ENCODE peak calls at places on chromosome 9, in five cellular contexts. X is CD8-positive, alpha-beta memory T cell; G is CD4-positive, CD25-positive, alpha-beta regulatory T cell; A is breast epithelium; S is right atrium auricular region. F is an unnamed sample.

GRCh38 chr9:105168935-105169334 is 75.5 kb upstream of the SLC44A1 start:
- DNase-seq in X (no peak), G (no peak), A (no peak), S (no peak), F (peak; percentile 51)

GRCh38 chr9:136199391-136200288 is 5.3 kb downstream of the LHX3 start:
- DNase-seq in X (no peak), G (no peak), A (no peak), S (no peak), F (no peak)

GRCh38 chr9:136009516-136009915 is 48.3 kb upstream of the UBAC1 start:
- DNase-seq in X (no peak), G (no peak), A (no peak), S (no peak), F (no peak)

GRCh38 chr9:125387861-125388524 is 126.4 kb downstream of the GAPVD1 start:
- DNase-seq in X (no peak), G (no peak), A (no peak), S (no peak), F (no peak)

GRCh38 chr9:127185931-127186781 is 63.7 kb upstream of the ANGPTL2 start:
- DNase-seq in X (no peak), G (no peak), A (peak; percentile 53), S (peak; percentile 97), F (peak; percentile 98)

GRCh38 chr9:31119882-31120481 is 1264.5 kb upstream of the ACO1 start:
- DNase-seq in X (peak; percentile 51), G (peak; percentile 61), A (no peak), S (no peak), F (peak; percentile 29)

GRCh38 chr9:137759117-137759516 is 118.5 kb upstream of the CACNA1B start:
- DNase-seq in X (no peak), G (no peak), A (no peak), S (no peak), F (no peak)

GRCh38 chr9:81879501-81879916 is 48.7 kb upstream of the SPATA31D4 start:
- DNase-seq in X (no peak), G (no peak), A (no peak), S (no peak), F (no peak)

GRCh38 chr9:79896390-79896789 is 324.6 kb downstream of the TLE4 start:
- DNase-seq in X (no peak), G (no peak), A (no peak), S (no peak), F (no peak)

GRCh38 chr9:88995627-88996026 is 4.4 kb downstream of the S1PR3 start:
- DNase-seq in X (no peak), G (no peak), A (no peak), S (no peak), F (no peak)

GRCh38 chr9:92247296-92247695 is 46.2 kb downstream of the IARS1 start:
- DNase-seq in X (no peak), G (no peak), A (no peak), S (no peak), F (no peak)

GRCh38 chr9:68755051-68755450 is 50.0 kb downstream of the PIP5K1B start:
- DNase-seq in X (no peak), G (no peak), A (no peak), S (no peak), F (no peak)

GRCh38 chr9:35790385-35791291 is 753 bp upstream of the NPR2 start:
- DNase-seq in X (peak; percentile 54), G (peak; percentile 69), A (peak; percentile 61), S (peak; percentile 81), F (peak; percentile 94)

GRCh38 chr9:111066427-111066826 is 28.2 kb upstream of the LPAR1 start:
- DNase-seq in X (no peak), G (no peak), A (no peak), S (no peak), F (no peak)

GRCh38 chr9:102499468-102499867 is 495.7 kb upstream of the CYLC2 start:
- DNase-seq in X (no peak), G (no peak), A (no peak), S (no peak), F (no peak)

GRCh38 chr9:130036099-130036498 is 6.9 kb downstream of the FNBP1 start:
- DNase-seq in X (no peak), G (peak; percentile 52), A (no peak), S (no peak), F (peak; percentile 46)

GRCh38 chr9:1535599-1535998 is 479.5 kb upstream of the SMARCA2 start:
- DNase-seq in X (no peak), G (no peak), A (no peak), S (no peak), F (no peak)

GRCh38 chr9:107348836-107349235 is 65.8 kb downstream of the RAD23B start:
- DNase-seq in X (no peak), G (no peak), A (no peak), S (peak; percentile 42), F (no peak)

GRCh38 chr9:127507751-127508648 is 56.7 kb downstream of the LRSAM1 start:
- DNase-seq in X (no peak), G (no peak), A (no peak), S (no peak), F (no peak)

GRCh38 chr9:77011973-77012817 is 7.3 kb upstream of the FOXB2 start:
- DNase-seq in X (peak; percentile 14), G (peak; percentile 63), A (peak; percentile 62), S (peak; percentile 43), F (peak; percentile 65)

GRCh38 chr9:127458921-127459320 is 7.6 kb downstream of the LRSAM1 start:
- DNase-seq in X (no peak), G (no peak), A (no peak), S (no peak), F (no peak)

GRCh38 chr9:135209852-135210251 is 122.4 kb downstream of the OLFM1 start:
- DNase-seq in X (no peak), G (no peak), A (no peak), S (no peak), F (no peak)

GRCh38 chr9:34957492-34958410 is at the start of gene PHF24:
- DNase-seq in X (peak; percentile 14), G (no peak), A (no peak), S (no peak), F (peak; percentile 67)

GRCh38 chr9:29285818-29286217 is 1712.5 kb upstream of the C9orf72 start:
- DNase-seq in X (no peak), G (no peak), A (no peak), S (no peak), F (peak; percentile 3)

GRCh38 chr9:99389087-99390033 is 167.3 kb downstream of the SEC61B start:
- DNase-seq in X (no peak), G (no peak), A (no peak), S (no peak), F (peak; percentile 9)

GRCh38 chr9:133702798-133703570 is 35.2 kb downstream of the SARDH start:
- DNase-seq in X (no peak), G (no peak), A (no peak), S (no peak), F (no peak)

GRCh38 chr9:3879731-3880493 is 354.1 kb upstream of the RFX3 start:
- DNase-seq in X (no peak), G (no peak), A (no peak), S (no peak), F (no peak)

GRCh38 chr9:135014341-135015010 is 73.0 kb upstream of the OLFM1 start:
- DNase-seq in X (no peak), G (no peak), A (no peak), S (no peak), F (no peak)

GRCh38 chr9:108099854-108100253 is 610.3 kb upstream of the KLF4 start:
- DNase-seq in X (no peak), G (no peak), A (no peak), S (no peak), F (no peak)

DNA sequence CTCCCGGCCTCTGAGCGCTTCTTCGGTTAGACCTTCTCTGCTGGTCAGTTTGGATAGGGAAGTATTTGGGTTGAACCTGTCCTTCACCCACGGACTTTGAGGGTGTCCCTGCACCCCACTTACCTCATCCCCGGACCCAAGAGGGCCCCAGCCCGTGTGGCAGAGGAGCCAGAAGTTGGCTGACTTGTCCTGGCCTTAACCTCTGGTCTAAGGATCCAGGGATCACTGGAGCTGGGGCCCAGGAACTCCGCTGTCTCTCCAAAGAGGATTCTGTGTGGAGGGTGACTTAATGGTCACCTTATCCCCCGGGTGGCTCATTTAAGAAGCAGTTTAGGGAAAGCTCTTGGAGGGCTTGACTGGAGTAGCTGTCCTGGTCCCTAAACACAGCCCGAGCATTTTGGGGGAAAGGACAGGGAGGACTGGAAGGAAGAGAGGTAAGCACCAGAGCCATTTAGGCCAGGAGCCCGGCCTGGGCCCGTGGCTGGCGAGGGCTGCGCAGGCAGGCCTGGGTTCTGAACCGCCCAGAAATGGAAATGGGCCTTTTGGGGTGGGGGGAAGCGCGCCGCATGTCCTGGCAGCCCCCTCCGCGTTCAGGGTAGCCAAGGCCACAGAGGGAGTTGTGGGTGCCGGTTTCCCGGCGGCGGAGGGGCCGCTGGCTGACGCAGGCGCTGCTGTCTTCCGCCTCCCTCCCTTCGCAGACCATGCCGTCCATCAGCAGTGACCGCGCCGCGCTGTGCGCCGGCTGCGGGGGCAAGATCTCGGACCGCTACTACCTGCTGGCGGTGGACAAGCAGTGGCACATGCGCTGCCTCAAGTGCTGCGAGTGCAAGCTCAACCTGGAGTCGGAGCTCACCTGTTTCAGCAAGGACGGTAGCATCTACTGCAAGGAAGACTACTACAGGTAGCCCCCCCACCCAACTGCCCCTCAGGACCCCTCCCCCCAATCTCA is 2.0 kb downstream of the LHX2 start:
- DNase-seq in X (no peak), G (no peak), A (no peak), S (no peak), F (no peak)
- H3K4me3 ChIP-seq in X (no peak overlapping the region), G (no peak overlapping the region), A (peak overlapping the region; percentile 63), S (no peak overlapping the region), F (no peak overlapping the region)

DNA sequence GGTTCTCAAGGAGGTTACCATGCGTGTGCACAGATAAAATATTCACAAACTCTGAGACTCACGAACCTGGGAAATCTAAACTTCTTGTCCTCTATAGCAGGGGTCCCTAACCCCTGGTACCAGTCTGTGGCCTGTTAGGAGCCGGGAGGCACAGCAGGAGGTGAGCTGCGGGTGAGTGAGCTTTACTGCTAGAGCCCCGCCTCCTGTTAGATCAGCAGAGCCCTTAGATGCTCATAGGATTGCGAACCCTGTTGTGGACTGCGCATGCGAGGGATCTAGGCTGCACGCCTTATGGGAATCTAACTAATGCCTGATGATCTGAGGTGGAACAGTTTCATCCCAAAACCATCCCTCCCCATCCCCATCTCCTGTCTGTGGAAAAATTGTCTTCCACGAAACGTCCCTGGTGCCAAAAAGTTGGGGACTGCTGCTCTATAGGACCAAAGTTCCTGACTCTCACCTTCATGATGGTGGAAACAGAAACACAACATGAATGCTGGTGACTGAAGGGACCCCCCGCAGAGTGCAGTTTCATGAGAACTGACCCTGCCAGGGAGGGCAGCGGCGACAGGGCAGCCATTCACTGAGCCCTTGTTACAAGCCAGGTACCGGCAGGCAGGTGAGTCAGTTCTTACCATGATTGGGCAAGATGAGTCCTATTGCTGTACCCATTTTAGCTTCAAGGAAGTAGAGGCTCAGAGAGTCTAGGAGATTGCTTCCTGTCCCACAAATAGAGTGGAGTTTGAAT is 181.9 kb downstream of the RGS3 start:
- DNase-seq in X (no peak), G (no peak), A (peak; percentile 38), S (no peak), F (no peak)
- H3K4me1 ChIP-seq in X (no peaks in the 10 kb centered on the region), G (no peaks in the 10 kb centered on the region), A (no peaks in the 10 kb centered on the region), S (peaks cover 21% of the 10 kb centered on the region), F (peaks cover 9% of the 10 kb centered on the region)

DNA sequence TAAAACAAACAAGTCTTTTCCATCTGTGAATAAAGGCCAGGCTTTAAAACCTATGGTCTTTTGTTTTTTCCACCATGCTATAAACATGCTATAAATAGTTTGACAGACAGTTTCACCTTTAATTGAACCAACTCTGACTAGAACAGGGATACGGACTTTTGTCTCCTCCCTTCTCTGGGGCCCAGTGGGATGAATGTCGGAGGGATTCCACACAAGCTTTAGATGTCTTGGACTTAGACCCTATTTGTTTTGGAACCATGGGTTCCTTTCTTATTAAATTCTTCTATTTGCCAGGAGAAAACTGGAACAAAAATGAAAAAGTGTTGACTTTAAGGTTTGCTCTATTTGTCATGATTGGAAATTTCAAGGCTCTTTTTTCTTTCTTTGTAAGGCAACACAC is 145.4 kb downstream of the MLLT3 start:
- DNase-seq in X (no peak), G (no peak), A (no peak), S (no peak), F (peak; percentile 56)
- H3K27ac ChIP-seq in X (no peak overlapping the region), G (no peak overlapping the region), A (no peak overlapping the region), S (no peak overlapping the region), F (peak overlapping the region; percentile 82)

GRCh38 chr9:123174887-123175518 is 93.4 kb downstream of the STRBP start:
- DNase-seq in X (no peak), G (peak; percentile 48), A (no peak), S (no peak), F (no peak)
- H3K4me3 ChIP-seq in X (no peak overlapping the region), G (no peak overlapping the region), A (no peak overlapping the region), S (no peak overlapping the region), F (no peak overlapping the region)